ENCODE peak calls at places on chromosomes 5 and 9, in eight cellular contexts. One of them, this sample, is unnamed.

GRCh38 chr9:132129535-132129934 is 32.3 kb upstream of the NTNG2 start:
- DNase-seq in NCI-H2171: no peak
- DNase-seq in M059J: no peak
- DNase-seq in skeletal muscle cell: no peak
- DNase-seq in posterior cingulate gyrus: peak
- DNase-seq in activated CD4-positive, alpha-beta T cell treated with anti-CD3 and anti-CD28 coated beads, Interleukin-2, amount 10 ng/mL, durations not matched to agents 7 days and 5 days: no peak
- DNase-seq in NCI-H2107: no peak
- DNase-seq in breast epithelium: no peak
- DNase-seq in this sample: no peak

GRCh38 chr9:95641591-95641990 is 124.8 kb upstream of the PTCH1 start:
- DNase-seq in M059J: peak
- DNase-seq in skeletal muscle cell: no peak
- DNase-seq in activated CD4-positive, alpha-beta T cell treated with anti-CD3 and anti-CD28 coated beads, Interleukin-2, amount 10 ng/mL, durations not matched to agents 7 days and 5 days: no peak
- DNase-seq in breast epithelium: no peak
- DNase-seq in NCI-H2171: peak
- DNase-seq in NCI-H2107: no peak
- DNase-seq in posterior cingulate gyrus: no peak
- DNase-seq in this sample: peak

GRCh38 chr5:32027093-32027716 is 146.9 kb downstream of the GOLPH3 start:
- DNase-seq in skeletal muscle cell: no peak
- DNase-seq in NCI-H2171: no peak
- DNase-seq in M059J: peak
- DNase-seq in posterior cingulate gyrus: peak
- DNase-seq in activated CD4-positive, alpha-beta T cell treated with anti-CD3 and anti-CD28 coated beads, Interleukin-2, amount 10 ng/mL, durations not matched to agents 7 days and 5 days: no peak
- DNase-seq in breast epithelium: no peak
- DNase-seq in NCI-H2107: no peak
- DNase-seq in this sample: no peak

GRCh38 chr9:107711528-107711927 is 222.0 kb upstream of the KLF4 start:
- DNase-seq in posterior cingulate gyrus: no peak
- DNase-seq in NCI-H2107: no peak
- DNase-seq in skeletal muscle cell: peak
- DNase-seq in NCI-H2171: peak
- DNase-seq in M059J: peak
- DNase-seq in activated CD4-positive, alpha-beta T cell treated with anti-CD3 and anti-CD28 coated beads, Interleukin-2, amount 10 ng/mL, durations not matched to agents 7 days and 5 days: no peak
- DNase-seq in breast epithelium: no peak
- DNase-seq in this sample: peak

GRCh38 chr9:106092083-106092482 is 397.7 kb downstream of the TMEM38B start:
- DNase-seq in NCI-H2107: no peak
- DNase-seq in M059J: no peak
- DNase-seq in breast epithelium: no peak
- DNase-seq in posterior cingulate gyrus: no peak
- DNase-seq in activated CD4-positive, alpha-beta T cell treated with anti-CD3 and anti-CD28 coated beads, Interleukin-2, amount 10 ng/mL, durations not matched to agents 7 days and 5 days: no peak
- DNase-seq in skeletal muscle cell: no peak
- DNase-seq in NCI-H2171: no peak
- DNase-seq in this sample: peak

GRCh38 chr5:166358127-166358840 is 1933.2 kb upstream of the WWC1 start:
- DNase-seq in M059J: no peak
- DNase-seq in NCI-H2107: no peak
- DNase-seq in NCI-H2171: no peak
- DNase-seq in activated CD4-positive, alpha-beta T cell treated with anti-CD3 and anti-CD28 coated beads, Interleukin-2, amount 10 ng/mL, durations not matched to agents 7 days and 5 days: no peak
- DNase-seq in posterior cingulate gyrus: no peak
- DNase-seq in breast epithelium: no peak
- DNase-seq in skeletal muscle cell: no peak
- DNase-seq in this sample: no peak

GRCh38 chr5:92627186-92627585 is 953.8 kb downstream of the NR2F1-AS1 start:
- DNase-seq in breast epithelium: no peak
- DNase-seq in posterior cingulate gyrus: no peak
- DNase-seq in M059J: no peak
- DNase-seq in NCI-H2107: no peak
- DNase-seq in skeletal muscle cell: no peak
- DNase-seq in NCI-H2171: no peak
- DNase-seq in activated CD4-positive, alpha-beta T cell treated with anti-CD3 and anti-CD28 coated beads, Interleukin-2, amount 10 ng/mL, durations not matched to agents 7 days and 5 days: no peak
- DNase-seq in this sample: no peak

GRCh38 chr5:27266184-27266583 is 227.8 kb upstream of the CDH9 start:
- DNase-seq in NCI-H2107: no peak
- DNase-seq in NCI-H2171: no peak
- DNase-seq in activated CD4-positive, alpha-beta T cell treated with anti-CD3 and anti-CD28 coated beads, Interleukin-2, amount 10 ng/mL, durations not matched to agents 7 days and 5 days: no peak
- DNase-seq in breast epithelium: no peak
- DNase-seq in posterior cingulate gyrus: no peak
- DNase-seq in M059J: no peak
- DNase-seq in skeletal muscle cell: no peak
- DNase-seq in this sample: no peak

GRCh38 chr5:57456531-57457135 is 26.0 kb downstream of the ACTBL2 start:
- DNase-seq in M059J: no peak
- DNase-seq in NCI-H2107: no peak
- DNase-seq in posterior cingulate gyrus: no peak
- DNase-seq in activated CD4-positive, alpha-beta T cell treated with anti-CD3 and anti-CD28 coated beads, Interleukin-2, amount 10 ng/mL, durations not matched to agents 7 days and 5 days: no peak
- DNase-seq in NCI-H2171: no peak
- DNase-seq in skeletal muscle cell: no peak
- DNase-seq in breast epithelium: no peak
- DNase-seq in this sample: peak

GRCh38 chr9:136921307-136921706 is 23.2 kb downstream of the FBXW5 start:
- DNase-seq in NCI-H2171: no peak
- DNase-seq in NCI-H2107: no peak
- DNase-seq in breast epithelium: no peak
- DNase-seq in activated CD4-positive, alpha-beta T cell treated with anti-CD3 and anti-CD28 coated beads, Interleukin-2, amount 10 ng/mL, durations not matched to agents 7 days and 5 days: no peak
- DNase-seq in skeletal muscle cell: no peak
- DNase-seq in M059J: no peak
- DNase-seq in posterior cingulate gyrus: no peak
- DNase-seq in this sample: no peak

GRCh38 chr5:74237746-74238145 is 402.8 kb downstream of the ENC1 start:
- DNase-seq in skeletal muscle cell: no peak
- DNase-seq in activated CD4-positive, alpha-beta T cell treated with anti-CD3 and anti-CD28 coated beads, Interleukin-2, amount 10 ng/mL, durations not matched to agents 7 days and 5 days: no peak
- DNase-seq in breast epithelium: no peak
- DNase-seq in M059J: no peak
- DNase-seq in NCI-H2107: no peak
- DNase-seq in NCI-H2171: no peak
- DNase-seq in posterior cingulate gyrus: no peak
- DNase-seq in this sample: no peak

This sample was measured in NCI-H524.